ENCODE peak calls at places on chromosomes 3 and 15, in ten cellular contexts. One of them, this sample, is unnamed.

GRCh38 chr15:57506422-57506821 is 85.3 kb upstream of the MYZAP start:
- DNase-seq in right cardiac atrium: peak
- DNase-seq in cardiac muscle cell: no peak
- DNase-seq in heart left ventricle: no peak
- DNase-seq in left ventricle myocardium inferior: no peak
- DNase-seq in left lung: no peak
- DNase-seq in CD8-positive, alpha-beta memory T cell: no peak
- DNase-seq in neural progenitor cell: peak
- DNase-seq in A549: no peak
- DNase-seq in astrocyte of the spinal cord: no peak
- DNase-seq in this sample: no peak

GRCh38 chr3:51559266-51559907 is 20.9 kb downstream of the RAD54L2 start:
- DNase-seq in right cardiac atrium: no peak
- DNase-seq in cardiac muscle cell: peak
- DNase-seq in heart left ventricle: no peak
- DNase-seq in left ventricle myocardium inferior: no peak
- DNase-seq in left lung: no peak
- DNase-seq in CD8-positive, alpha-beta memory T cell: no peak
- DNase-seq in neural progenitor cell: no peak
- DNase-seq in A549: no peak
- DNase-seq in astrocyte of the spinal cord: peak
- DNase-seq in this sample: peak

GRCh38 chr3:129756871-129757270 is 136.6 kb downstream of the TMCC1 start:
- DNase-seq in right cardiac atrium: no peak
- DNase-seq in cardiac muscle cell: peak
- DNase-seq in heart left ventricle: no peak
- DNase-seq in left ventricle myocardium inferior: no peak
- DNase-seq in left lung: no peak
- DNase-seq in CD8-positive, alpha-beta memory T cell: no peak
- DNase-seq in neural progenitor cell: no peak
- DNase-seq in A549: no peak
- DNase-seq in astrocyte of the spinal cord: peak
- DNase-seq in this sample: no peak

GRCh38 chr3:178087376-178087775 is 448.9 kb upstream of the KCNMB2 start:
- DNase-seq in right cardiac atrium: no peak
- DNase-seq in cardiac muscle cell: no peak
- DNase-seq in heart left ventricle: no peak
- DNase-seq in left ventricle myocardium inferior: no peak
- DNase-seq in left lung: no peak
- DNase-seq in CD8-positive, alpha-beta memory T cell: no peak
- DNase-seq in neural progenitor cell: no peak
- DNase-seq in A549: no peak
- DNase-seq in astrocyte of the spinal cord: no peak
- DNase-seq in this sample: no peak

GRCh38 chr15:35071071-35071470 is 14.0 kb downstream of the NANOGP8 start:
- DNase-seq in right cardiac atrium: no peak
- DNase-seq in cardiac muscle cell: no peak
- DNase-seq in heart left ventricle: no peak
- DNase-seq in left ventricle myocardium inferior: no peak
- DNase-seq in left lung: no peak
- DNase-seq in CD8-positive, alpha-beta memory T cell: no peak
- DNase-seq in neural progenitor cell: no peak
- DNase-seq in A549: no peak
- DNase-seq in astrocyte of the spinal cord: no peak
- DNase-seq in this sample: no peak

GRCh38 chr3:196431193-196432136 is 762 bp downstream of the UBXN7 start:
- DNase-seq in right cardiac atrium: peak
- DNase-seq in cardiac muscle cell: peak
- DNase-seq in heart left ventricle: peak
- DNase-seq in left ventricle myocardium inferior: no peak
- DNase-seq in left lung: peak
- DNase-seq in CD8-positive, alpha-beta memory T cell: no peak
- DNase-seq in neural progenitor cell: peak
- DNase-seq in A549: peak
- DNase-seq in astrocyte of the spinal cord: peak
- DNase-seq in this sample: no peak

GRCh38 chr3:157130138-157130880 is 29.6 kb downstream of the CCNL1 start:
- DNase-seq in right cardiac atrium: peak
- DNase-seq in cardiac muscle cell: peak
- DNase-seq in heart left ventricle: peak
- DNase-seq in left ventricle myocardium inferior: peak
- DNase-seq in left lung: peak
- DNase-seq in CD8-positive, alpha-beta memory T cell: peak
- DNase-seq in neural progenitor cell: peak
- DNase-seq in A549: peak
- DNase-seq in astrocyte of the spinal cord: peak
- DNase-seq in this sample: no peak

GRCh38 chr3:142624725-142625440 is 28.7 kb downstream of the PLS1 start:
- DNase-seq in right cardiac atrium: no peak
- DNase-seq in cardiac muscle cell: no peak
- DNase-seq in heart left ventricle: no peak
- DNase-seq in left ventricle myocardium inferior: no peak
- DNase-seq in left lung: no peak
- DNase-seq in CD8-positive, alpha-beta memory T cell: no peak
- DNase-seq in neural progenitor cell: no peak
- DNase-seq in A549: no peak
- DNase-seq in astrocyte of the spinal cord: no peak
- DNase-seq in this sample: no peak

GRCh38 chr15:39426552-39427532 is 154.0 kb upstream of the THBS1 start:
- DNase-seq in right cardiac atrium: peak
- DNase-seq in cardiac muscle cell: peak
- DNase-seq in heart left ventricle: peak
- DNase-seq in left ventricle myocardium inferior: peak
- DNase-seq in left lung: peak
- DNase-seq in CD8-positive, alpha-beta memory T cell: peak
- DNase-seq in neural progenitor cell: peak
- DNase-seq in A549: no peak
- DNase-seq in astrocyte of the spinal cord: peak
- DNase-seq in this sample: no peak

DNA sequence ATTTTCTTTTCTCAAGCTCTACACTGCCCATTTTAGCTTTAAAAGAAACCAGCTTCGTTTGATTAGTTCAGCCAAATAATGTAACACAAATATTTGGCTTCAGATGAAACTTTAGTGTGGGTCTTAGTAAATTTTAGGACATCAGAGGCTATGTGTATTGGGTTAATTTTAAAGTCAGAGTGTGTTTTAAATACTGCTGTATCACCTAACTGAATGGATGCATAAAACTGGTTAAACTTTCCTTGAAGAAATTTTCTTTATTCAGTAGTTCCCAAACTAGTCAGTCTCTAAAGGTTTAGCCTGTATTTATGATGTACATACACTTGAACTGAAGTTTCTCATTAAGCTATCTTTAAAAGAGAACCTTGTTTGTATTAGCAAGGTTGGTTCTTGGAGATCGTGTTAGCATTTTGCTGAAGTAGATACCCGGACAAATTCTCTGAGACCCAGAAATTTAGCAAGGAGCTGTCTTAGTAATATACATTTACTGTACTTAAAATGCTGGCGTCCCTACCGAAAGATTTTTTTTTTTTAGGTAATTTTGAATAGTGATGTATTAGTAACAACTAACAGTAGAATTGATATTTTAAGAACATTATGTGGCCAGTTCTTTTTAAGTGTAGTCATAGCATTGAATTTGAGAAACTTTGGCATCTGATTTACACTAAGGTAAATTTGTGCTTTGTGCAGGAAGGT is 2.7 kb downstream of the DIPK2A start:
- DNase-seq in right cardiac atrium: no peak
- DNase-seq in cardiac muscle cell: no peak
- DNase-seq in heart left ventricle: no peak
- DNase-seq in left ventricle myocardium inferior: no peak
- DNase-seq in left lung: no peak
- DNase-seq in CD8-positive, alpha-beta memory T cell: no peak
- DNase-seq in neural progenitor cell: no peak
- DNase-seq in A549: no peak
- DNase-seq in astrocyte of the spinal cord: peak
- DNase-seq in this sample: no peak
- H3K4me3 ChIP-seq in right cardiac atrium: peak
- H3K4me3 ChIP-seq in cardiac muscle cell: peak
- H3K4me3 ChIP-seq in heart left ventricle: peak
- H3K4me3 ChIP-seq in left ventricle myocardium inferior: peak
- H3K4me3 ChIP-seq in left lung: peak
- H3K4me3 ChIP-seq in CD8-positive, alpha-beta memory T cell: peak
- H3K4me3 ChIP-seq in neural progenitor cell: peak
- H3K4me3 ChIP-seq in A549: peak
- H3K4me3 ChIP-seq in astrocyte of the spinal cord: peak
- H3K4me3 ChIP-seq in this sample: peak

GRCh38 chr15:51024735-51025453 is 69.8 kb downstream of the TNFAIP8L3 start:
- DNase-seq in right cardiac atrium: peak
- DNase-seq in cardiac muscle cell: peak
- DNase-seq in heart left ventricle: no peak
- DNase-seq in left ventricle myocardium inferior: no peak
- DNase-seq in left lung: no peak
- DNase-seq in CD8-positive, alpha-beta memory T cell: no peak
- DNase-seq in neural progenitor cell: no peak
- DNase-seq in A549: no peak
- DNase-seq in astrocyte of the spinal cord: no peak
- DNase-seq in this sample: no peak
- H3K4me3 ChIP-seq in right cardiac atrium: no peak
- H3K4me3 ChIP-seq in cardiac muscle cell: no peak
- H3K4me3 ChIP-seq in heart left ventricle: no peak
- H3K4me3 ChIP-seq in left ventricle myocardium inferior: no peak
- H3K4me3 ChIP-seq in left lung: no peak
- H3K4me3 ChIP-seq in CD8-positive, alpha-beta memory T cell: no peak
- H3K4me3 ChIP-seq in neural progenitor cell: no peak
- H3K4me3 ChIP-seq in A549: no peak
- H3K4me3 ChIP-seq in astrocyte of the spinal cord: no peak
- H3K4me3 ChIP-seq in this sample: no peak

DNA sequence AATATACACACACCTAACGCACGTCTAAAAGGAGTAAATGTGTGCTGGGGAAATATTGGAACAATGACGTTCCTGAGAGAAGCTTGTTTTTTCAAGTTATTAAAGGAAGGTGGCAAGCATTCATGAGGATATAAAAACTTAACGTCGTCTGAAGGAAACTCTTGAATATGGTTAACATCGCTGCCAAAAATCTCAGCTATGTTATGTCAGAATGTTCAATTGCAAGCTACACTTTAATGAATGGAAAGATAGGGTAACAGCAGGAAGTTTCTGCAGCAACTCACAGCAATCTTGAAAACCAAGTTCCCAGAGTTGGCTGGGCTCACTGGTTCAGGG is 54.3 kb upstream of the MEF2A start:
- DNase-seq in right cardiac atrium: no peak
- DNase-seq in cardiac muscle cell: peak
- DNase-seq in heart left ventricle: no peak
- DNase-seq in left ventricle myocardium inferior: no peak
- DNase-seq in left lung: no peak
- DNase-seq in CD8-positive, alpha-beta memory T cell: no peak
- DNase-seq in neural progenitor cell: no peak
- DNase-seq in A549: no peak
- DNase-seq in astrocyte of the spinal cord: peak
- DNase-seq in this sample: no peak
- H3K4me3 ChIP-seq in right cardiac atrium: no peak
- H3K4me3 ChIP-seq in cardiac muscle cell: no peak
- H3K4me3 ChIP-seq in heart left ventricle: no peak
- H3K4me3 ChIP-seq in left ventricle myocardium inferior: peak
- H3K4me3 ChIP-seq in left lung: no peak
- H3K4me3 ChIP-seq in CD8-positive, alpha-beta memory T cell: no peak
- H3K4me3 ChIP-seq in neural progenitor cell: no peak
- H3K4me3 ChIP-seq in A549: no peak
- H3K4me3 ChIP-seq in astrocyte of the spinal cord: no peak
- H3K4me3 ChIP-seq in this sample: no peak

DNA sequence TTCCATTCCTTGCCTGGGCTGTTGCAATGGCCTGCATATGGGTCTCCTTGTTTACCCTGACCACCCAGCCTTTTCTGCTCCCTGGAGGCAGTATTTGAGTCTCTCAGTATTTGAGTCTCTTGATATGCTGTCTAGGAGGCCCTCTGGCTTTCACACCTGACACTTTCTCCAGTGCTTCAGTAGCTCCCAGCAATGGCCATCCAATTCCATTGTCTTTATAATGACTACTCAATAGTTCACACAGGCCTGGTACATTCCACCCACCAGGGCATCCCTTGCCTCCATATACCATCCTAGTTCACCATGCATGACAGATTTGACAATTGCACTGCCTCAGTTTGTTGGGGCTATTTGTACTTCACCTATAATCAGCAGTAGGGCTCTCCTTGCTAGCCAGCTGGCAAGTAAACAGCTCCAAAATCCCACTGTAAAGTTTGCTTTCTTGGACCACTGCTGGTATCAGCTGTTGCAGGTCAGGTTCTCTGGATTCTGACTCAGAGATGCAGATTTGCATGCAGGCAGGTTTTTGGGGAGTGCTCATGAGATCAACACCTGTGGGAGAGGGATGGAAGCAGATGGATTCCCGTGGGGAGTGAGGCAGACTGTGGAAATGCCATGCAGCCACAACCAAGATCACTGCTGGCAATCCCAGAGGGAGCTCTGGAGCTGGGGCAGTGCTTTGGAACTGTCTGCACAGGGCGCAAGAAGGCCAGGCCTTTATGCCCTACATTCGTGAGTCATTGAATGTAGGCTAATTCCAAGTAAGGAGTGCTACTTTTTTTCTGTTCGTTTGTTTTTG is 19.1 kb upstream of the XIRP1 start:
- DNase-seq in right cardiac atrium: no peak
- DNase-seq in cardiac muscle cell: no peak
- DNase-seq in heart left ventricle: no peak
- DNase-seq in left ventricle myocardium inferior: no peak
- DNase-seq in left lung: no peak
- DNase-seq in CD8-positive, alpha-beta memory T cell: no peak
- DNase-seq in neural progenitor cell: no peak
- DNase-seq in A549: no peak
- DNase-seq in astrocyte of the spinal cord: no peak
- DNase-seq in this sample: no peak
- H3K4me3 ChIP-seq in right cardiac atrium: no peak
- H3K4me3 ChIP-seq in cardiac muscle cell: no peak
- H3K4me3 ChIP-seq in heart left ventricle: no peak
- H3K4me3 ChIP-seq in left ventricle myocardium inferior: no peak
- H3K4me3 ChIP-seq in left lung: no peak
- H3K4me3 ChIP-seq in CD8-positive, alpha-beta memory T cell: no peak
- H3K4me3 ChIP-seq in neural progenitor cell: no peak
- H3K4me3 ChIP-seq in A549: no peak
- H3K4me3 ChIP-seq in astrocyte of the spinal cord: no peak
- H3K4me3 ChIP-seq in this sample: no peak

GRCh38 chr3:146148468-146148931 is 12.5 kb downstream of the PLOD2 start:
- DNase-seq in right cardiac atrium: no peak
- DNase-seq in cardiac muscle cell: peak
- DNase-seq in heart left ventricle: no peak
- DNase-seq in left ventricle myocardium inferior: no peak
- DNase-seq in left lung: no peak
- DNase-seq in CD8-positive, alpha-beta memory T cell: no peak
- DNase-seq in neural progenitor cell: no peak
- DNase-seq in A549: no peak
- DNase-seq in astrocyte of the spinal cord: no peak
- DNase-seq in this sample: no peak
- H3K4me3 ChIP-seq in right cardiac atrium: no peak
- H3K4me3 ChIP-seq in cardiac muscle cell: no peak
- H3K4me3 ChIP-seq in heart left ventricle: no peak
- H3K4me3 ChIP-seq in left ventricle myocardium inferior: no peak
- H3K4me3 ChIP-seq in left lung: no peak
- H3K4me3 ChIP-seq in CD8-positive, alpha-beta memory T cell: no peak
- H3K4me3 ChIP-seq in neural progenitor cell: no peak
- H3K4me3 ChIP-seq in A549: no peak
- H3K4me3 ChIP-seq in astrocyte of the spinal cord: no peak
- H3K4me3 ChIP-seq in this sample: no peak